ENCODE peak calls at places on chromosome 22, in eight cellular contexts. F is RWPE1; T is aorta; S is transverse colon; P is CD8-positive, alpha-beta memory T cell; O is PC-3; A is CD4-positive, alpha-beta T cell; Z is IMR-90. B is an unnamed sample.

GRCh38 chr22:31230871-31231621 is 18.9 kb downstream of the LIMK2 start:
- DNase-seq in F (no peak), T (no peak), S (peak; percentile 69), P (peak; percentile 59), O (peak; percentile 42), A (peak; percentile 45), Z (peak; percentile 74), B (peak; percentile 23)

GRCh38 chr22:30411780-30412179 is 13.8 kb upstream of the MTFP1 start:
- DNase-seq in F (peak; percentile 30), T (no peak), S (no peak), P (no peak), O (no peak), A (no peak), Z (no peak), B (no peak)

GRCh38 chr22:32476286-32476685 is 1.7 kb downstream of the FBXO7 start:
- DNase-seq in F (no peak), T (no peak), S (no peak), P (no peak), O (no peak), A (no peak), Z (no peak), B (no peak)

GRCh38 chr22:29072979-29073617 is at the start of gene KREMEN1:
- DNase-seq in F (no peak), T (peak; percentile 59), S (peak; percentile 26), P (peak; percentile 5), O (no peak), A (no peak), Z (no peak), B (no peak)

GRCh38 chr22:25417792-25418191 is 146.7 kb upstream of the GRK3 start:
- DNase-seq in F (no peak), T (no peak), S (no peak), P (no peak), O (no peak), A (no peak), Z (no peak), B (no peak)

GRCh38 chr22:27724706-27725105 is 76.8 kb downstream of the MN1 start:
- DNase-seq in F (no peak), T (no peak), S (no peak), P (no peak), O (no peak), A (no peak), Z (peak; percentile 10), B (no peak)

GRCh38 chr22:44445731-44446130 is 52.3 kb downstream of the RTL6 start:
- DNase-seq in F (no peak), T (no peak), S (no peak), P (no peak), O (peak; percentile 46), A (no peak), Z (no peak), B (no peak)

GRCh38 chr22:19495562-19496323 is 16.0 kb downstream of the CDC45 start:
- DNase-seq in F (no peak), T (no peak), S (no peak), P (peak; percentile 41), O (peak; percentile 22), A (no peak), Z (peak; percentile 50), B (no peak)

GRCh38 chr22:25183959-25184619 is 15.6 kb upstream of the CRYBB3 start:
- DNase-seq in F (no peak), T (no peak), S (no peak), P (no peak), O (no peak), A (no peak), Z (no peak), B (no peak)

GRCh38 chr22:44181033-44181911 is 547 bp downstream of the PARVG start:
- DNase-seq in F (no peak), T (peak; percentile 79), S (peak; percentile 53), P (peak; percentile 63), O (peak; percentile 3), A (peak; percentile 50), Z (no peak), B (no peak)

GRCh38 chr22:20909543-20910303 is 7.5 kb upstream of the CRKL start:
- DNase-seq in F (no peak), T (no peak), S (no peak), P (no peak), O (no peak), A (no peak), Z (no peak), B (no peak)

GRCh38 chr22:20885557-20886323 is 26.9 kb downstream of the SNAP29 start:
- DNase-seq in F (peak; percentile 61), T (peak; percentile 89), S (peak; percentile 90), P (peak; percentile 22), O (peak; percentile 78), A (no peak), Z (peak; percentile 82), B (peak; percentile 54)

GRCh38 chr22:46929046-46929688 is 166.7 kb downstream of the TBC1D22A start:
- DNase-seq in F (no peak), T (no peak), S (no peak), P (no peak), O (no peak), A (no peak), Z (peak; percentile 27), B (no peak)

GRCh38 chr22:47052236-47053012 is 290.0 kb downstream of the TBC1D22A start:
- DNase-seq in F (no peak), T (peak; percentile 32), S (no peak), P (no peak), O (no peak), A (no peak), Z (no peak), B (no peak)

GRCh38 chr22:16562711-16563554 is 29.7 kb downstream of the CCT8L2 start:
- DNase-seq in F (no peak), T (no peak), S (no peak), P (no peak), O (no peak), A (no peak), Z (no peak), B (no peak)

GRCh38 chr22:20865869-20866445 is 7.2 kb downstream of the SNAP29 start:
- DNase-seq in F (no peak), T (no peak), S (no peak), P (no peak), O (no peak), A (no peak), Z (no peak), B (no peak)

GRCh38 chr22:33659423-33659822 is 260.9 kb downstream of the LARGE1 start:
- DNase-seq in F (no peak), T (peak; percentile 46), S (no peak), P (no peak), O (no peak), A (no peak), Z (no peak), B (no peak)

GRCh38 chr22:26610072-26610958 is 7.5 kb downstream of the CRYBB1 start:
- DNase-seq in F (peak; percentile 43), T (peak; percentile 82), S (peak; percentile 75), P (peak; percentile 24), O (peak; percentile 73), A (no peak), Z (peak; percentile 96), B (peak; percentile 19)
- H3K27ac ChIP-seq in F (peak overlapping the region; percentile 53), T (no peak overlapping the region), S (peak overlapping the region; percentile 5), P (no peak overlapping the region), O (peak overlapping the region; percentile 16), A (no peak overlapping the region), Z (peak overlapping the region; percentile 75), B (no peak overlapping the region)

DNA sequence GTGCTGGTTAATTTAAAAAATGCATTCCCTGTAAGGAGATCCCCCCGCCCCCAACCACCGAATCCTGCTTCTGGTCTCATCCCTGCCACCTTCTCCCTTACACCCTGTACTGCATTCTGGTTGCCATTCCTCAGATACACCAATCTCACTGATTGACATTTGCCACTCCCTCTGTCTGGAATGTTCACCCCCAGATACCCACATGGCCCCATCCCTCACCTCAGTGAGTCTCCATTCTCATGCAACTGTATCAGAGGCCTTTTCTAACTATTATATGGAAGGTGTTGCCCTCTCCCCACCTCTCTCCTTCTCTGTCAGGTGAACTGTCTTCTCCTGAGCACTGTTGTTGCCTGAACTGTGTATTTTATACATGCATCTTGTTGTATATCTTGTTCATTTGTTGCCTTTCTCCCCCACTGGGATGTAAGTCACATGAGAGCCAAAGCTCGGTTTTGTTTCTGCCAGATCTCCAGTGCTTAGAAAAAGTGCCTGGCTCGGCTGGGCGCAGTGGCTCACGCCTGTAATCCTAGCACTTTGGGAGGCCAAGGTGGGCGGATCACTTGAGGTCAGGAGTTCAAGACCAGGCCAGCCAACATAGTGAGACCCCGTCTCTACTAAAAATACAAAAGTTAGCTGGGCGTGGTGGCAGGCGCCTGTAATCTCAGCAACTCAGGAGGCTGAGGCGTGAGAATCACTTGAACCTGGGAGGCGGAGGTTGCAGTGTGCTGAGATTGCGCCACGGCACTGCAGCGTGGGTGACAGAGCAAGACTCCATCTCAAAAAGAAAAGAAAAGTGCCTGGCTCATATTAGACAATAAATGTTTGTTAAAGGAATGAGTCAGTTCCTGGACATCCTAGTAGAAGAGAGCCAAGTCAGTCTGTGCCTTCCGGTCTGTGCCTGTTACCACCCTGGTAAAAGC is 61.0 kb downstream of the TNRC6B start:
- DNase-seq in F (peak; percentile 72), T (peak; percentile 57), S (no peak), P (no peak), O (peak; percentile 85), A (no peak), Z (peak; percentile 74), B (no peak)
- H3K27ac ChIP-seq in F (peak overlapping the region; percentile 87), T (no peak overlapping the region), S (peak overlapping the region; percentile 42), P (no peak overlapping the region), O (peak overlapping the region; percentile 94), A (peak overlapping the region; percentile 22), Z (no peak overlapping the region), B (peak overlapping the region; percentile 23)

DNA sequence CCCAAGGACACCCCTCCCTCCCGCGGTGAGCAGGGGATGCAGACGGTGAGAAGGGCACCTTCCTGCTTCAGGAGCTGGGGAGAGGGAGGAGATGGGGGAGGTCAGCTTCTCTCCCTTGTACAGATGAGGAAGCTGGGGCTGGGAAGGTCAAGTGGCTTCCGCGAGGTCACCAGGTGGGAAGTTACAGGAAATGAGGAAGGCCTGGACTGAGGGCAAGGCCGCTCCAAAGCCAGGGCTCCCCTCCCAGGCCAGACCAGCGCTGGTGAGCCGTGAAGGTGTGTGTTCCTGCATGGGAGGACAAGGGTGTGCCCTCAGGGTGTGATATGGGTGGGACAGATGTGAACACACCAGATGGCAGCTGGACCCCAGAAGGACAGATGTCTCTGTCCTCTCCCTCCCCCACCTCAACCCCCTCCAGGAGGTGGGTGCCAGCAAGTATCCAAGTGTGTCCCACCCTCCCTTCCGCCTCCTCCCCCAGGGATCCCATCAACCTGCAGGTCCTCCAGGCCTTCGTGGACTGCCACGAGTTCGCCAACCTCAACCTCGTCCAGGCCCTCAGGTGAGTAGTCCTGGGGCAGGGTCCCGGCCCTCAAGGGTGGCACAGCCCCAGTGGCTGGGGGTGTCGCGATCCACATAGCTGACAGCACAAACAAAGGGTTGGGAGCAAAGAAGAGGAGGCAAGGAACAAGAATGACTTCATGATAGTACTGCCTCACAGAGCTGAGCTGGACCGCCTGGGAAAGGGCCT is 16.6 kb downstream of the CYTH4 start:
- DNase-seq in F (no peak), T (no peak), S (peak; percentile 21), P (no peak), O (no peak), A (no peak), Z (no peak), B (no peak)
- H3K27ac ChIP-seq in F (no peak overlapping the region), T (no peak overlapping the region), S (no peak overlapping the region), P (no peak overlapping the region), O (no peak overlapping the region), A (peak overlapping the region; percentile 15), Z (no peak overlapping the region), B (no peak overlapping the region)

DNA sequence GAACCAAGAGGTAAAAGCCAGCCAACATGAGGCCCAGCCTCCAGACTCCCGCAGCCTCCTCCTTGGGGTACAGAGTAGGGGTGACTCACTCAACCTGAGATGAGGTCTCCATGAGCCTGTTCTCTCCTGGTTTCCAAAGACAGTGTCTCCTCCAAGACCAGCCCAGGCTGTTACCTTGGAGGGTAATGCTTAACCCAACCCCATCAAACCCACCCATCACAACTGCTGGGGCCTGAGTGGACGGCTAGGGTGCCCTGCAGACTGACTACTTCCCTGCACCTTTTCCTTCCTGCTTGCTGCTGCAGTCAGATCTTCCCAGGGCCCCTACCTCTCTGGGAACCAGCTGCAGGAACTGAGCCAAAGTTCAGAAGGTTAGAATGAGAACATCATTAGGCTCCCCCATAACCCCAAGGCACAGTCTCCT is 5.1 kb upstream of the NOL12 start:
- DNase-seq in F (no peak), T (no peak), S (no peak), P (no peak), O (peak; percentile 7), A (no peak), Z (peak; percentile 63), B (no peak)
- H3K27ac ChIP-seq in F (peak overlapping the region; percentile 98), T (no peak overlapping the region), S (peak overlapping the region; percentile 34), P (no peak overlapping the region), O (no peak overlapping the region), A (no peak overlapping the region), Z (peak overlapping the region; percentile 3), B (no peak overlapping the region)